ENCODE peak calls at places on chromosomes 12 and 14, in eight cellular contexts. Y is neuronal stem cell; T is OCI-LY7; O is tibial artery; B is body of pancreas; S is skeletal muscle cell; Q is CD4-positive, CD25-positive, alpha-beta regulatory T cell; X is uterus. P is an unnamed sample.

GRCh38 chr12:69405466-69405865 is 45.9 kb downstream of the YEATS4 start:
- DNase-seq in Y (no peak), S (peak; percentile 89), O (peak; percentile 33), T (no peak), B (no peak), X (peak; percentile 48), Q (no peak), P (peak; percentile 95)

GRCh38 chr14:104598039-104598438 is 6.5 kb downstream of the TMEM179 start:
- DNase-seq in Q (no peak), X (no peak), B (no peak), Y (no peak), O (no peak), S (no peak), T (no peak), P (no peak)

GRCh38 chr12:119682635-119683340 is 14.9 kb downstream of the PRKAB1 start:
- DNase-seq in O (no peak), S (no peak), Q (no peak), B (no peak), X (no peak), T (peak; percentile 48), Y (no peak), P (no peak)

GRCh38 chr14:20413785-20414117 is 450 bp upstream of the TEP1 start:
- DNase-seq in Y (no peak), S (no peak), T (peak; percentile 31), B (no peak), X (no peak), O (no peak), Q (peak; percentile 73), P (no peak)

GRCh38 chr14:100905166-100905565 is 1.6 kb upstream of the RTL1 start:
- DNase-seq in S (no peak), X (no peak), Q (no peak), B (no peak), T (no peak), O (no peak), Y (no peak), P (no peak)

GRCh38 chr12:904010-904414 is 45.5 kb downstream of the RAD52 start:
- DNase-seq in T (peak; percentile 20), X (no peak), Q (no peak), O (no peak), B (no peak), S (no peak), Y (no peak), P (no peak)

GRCh38 chr12:34605955-34606748 is 583.9 kb downstream of the ALG10 start:
- DNase-seq in O (no peak), Y (no peak), S (no peak), X (peak; percentile 3), B (no peak), Q (no peak), T (no peak), P (no peak)

GRCh38 chr12:104059963-104060362 is 4.4 kb upstream of the HCFC2 start:
- DNase-seq in Y (no peak), Q (no peak), B (no peak), S (no peak), O (no peak), T (no peak), X (no peak), P (no peak)

GRCh38 chr12:58656254-58657009 is 263.9 kb downstream of the LRIG3 start:
- DNase-seq in S (no peak), T (no peak), O (no peak), B (no peak), X (no peak), Q (no peak), Y (no peak), P (no peak)

GRCh38 chr12:69330475-69331473 is 17.4 kb upstream of the LYZ start:
- DNase-seq in S (no peak), T (peak; percentile 77), B (peak; percentile 79), Q (peak; percentile 89), X (no peak), O (no peak), Y (no peak), P (no peak)

GRCh38 chr14:30573203-30573814 is 14.4 kb downstream of the G2E3 start:
- DNase-seq in O (no peak), X (no peak), B (no peak), Q (no peak), S (peak; percentile 31), Y (no peak), T (no peak), P (no peak)

GRCh38 chr12:52236386-52237050 is 3.5 kb downstream of the KRT7 start:
- DNase-seq in Q (no peak), B (no peak), Y (no peak), S (no peak), X (no peak), O (no peak), T (no peak), P (no peak)

GRCh38 chr14:57009585-57010515 is 199.6 kb upstream of the OTX2 start:
- DNase-seq in O (no peak), B (no peak), S (no peak), Y (no peak), T (no peak), Q (no peak), X (no peak), P (no peak)

GRCh38 chr14:20986811-20987210 is 3.0 kb upstream of the METTL17 start:
- DNase-seq in B (no peak), T (no peak), O (peak; percentile 31), Y (no peak), S (peak; percentile 86), Q (no peak), X (peak; percentile 52), P (peak; percentile 85)

GRCh38 chr14:89007906-89008305 is 183.5 kb downstream of the TTC8 start:
- DNase-seq in T (no peak), Y (no peak), Q (no peak), S (no peak), B (no peak), X (no peak), O (no peak), P (no peak)

GRCh38 chr12:5254703-5255102 is 177.2 kb upstream of the NTF3 start:
- DNase-seq in O (peak; percentile 51), Y (no peak), S (no peak), Q (no peak), T (no peak), X (no peak), B (no peak), P (no peak)

GRCh38 chr12:88393017-88393767 is 187.1 kb downstream of the KITLG start:
- DNase-seq in B (no peak), O (no peak), Q (peak; percentile 24), S (no peak), T (peak; percentile 36), Y (no peak), X (no peak), P (no peak)

GRCh38 chr12:109695961-109696461 is 17.6 kb upstream of the FAM222A start:
- DNase-seq in Y (no peak), S (no peak), B (no peak), T (no peak), O (no peak), Q (no peak), X (no peak), P (no peak)

GRCh38 chr12:67111182-67111581 is 158.0 kb upstream of the CAND1 start:
- DNase-seq in O (no peak), T (no peak), X (no peak), Y (no peak), S (no peak), B (no peak), Q (no peak), P (no peak)

GRCh38 chr12:51403744-51404143 is 12.5 kb upstream of the GALNT6 start:
- DNase-seq in T (no peak), B (no peak), X (no peak), O (no peak), Y (no peak), Q (no peak), S (no peak), P (no peak)

GRCh38 chr12:122753213-122753571 is 568 bp downstream of the DENR start:
- DNase-seq in Y (no peak), T (peak; percentile 34), S (no peak), O (no peak), B (no peak), X (no peak), Q (no peak), P (no peak)

DNA sequence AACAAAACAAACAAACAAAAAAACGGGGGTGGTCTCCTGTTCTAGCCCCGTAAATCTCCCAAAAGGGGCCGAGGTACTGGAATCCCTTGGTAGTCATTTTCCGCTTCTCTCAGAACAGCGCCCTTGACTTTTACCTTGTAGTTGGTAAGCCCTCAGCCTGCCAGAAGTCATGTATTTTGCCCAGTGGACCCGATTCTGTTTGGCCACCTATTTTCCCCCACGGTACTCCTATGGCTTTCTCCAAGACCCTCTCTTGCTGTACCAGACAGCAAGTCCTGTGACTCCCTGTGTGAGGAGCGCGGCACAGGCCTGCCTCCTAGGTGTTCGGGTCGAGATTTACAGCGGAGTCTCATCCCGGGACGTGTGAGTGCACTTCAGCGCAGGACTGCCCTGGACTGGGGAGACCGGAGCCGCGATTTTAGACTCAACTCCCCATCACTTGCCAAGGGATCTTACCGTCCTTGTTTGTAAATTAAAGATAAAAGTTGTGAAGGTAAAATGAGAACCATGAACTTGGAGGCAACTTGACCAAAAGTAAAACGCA is 1.1 kb upstream of the MBD6 start:
- DNase-seq in S (no peak), X (peak; percentile 67), Q (no peak), Y (peak; percentile 57), T (no peak), O (peak; percentile 50), B (peak; percentile 51), P (no peak)
- H3K4me3 ChIP-seq in S (peak overlapping the region; percentile 47), X (peak overlapping the region; percentile 88), Q (peak overlapping the region; percentile 60), Y (no peak overlapping the region), T (peak overlapping the region; percentile 83), O (peak overlapping the region; percentile 87), B (no peak overlapping the region), P (no peak overlapping the region)

DNA sequence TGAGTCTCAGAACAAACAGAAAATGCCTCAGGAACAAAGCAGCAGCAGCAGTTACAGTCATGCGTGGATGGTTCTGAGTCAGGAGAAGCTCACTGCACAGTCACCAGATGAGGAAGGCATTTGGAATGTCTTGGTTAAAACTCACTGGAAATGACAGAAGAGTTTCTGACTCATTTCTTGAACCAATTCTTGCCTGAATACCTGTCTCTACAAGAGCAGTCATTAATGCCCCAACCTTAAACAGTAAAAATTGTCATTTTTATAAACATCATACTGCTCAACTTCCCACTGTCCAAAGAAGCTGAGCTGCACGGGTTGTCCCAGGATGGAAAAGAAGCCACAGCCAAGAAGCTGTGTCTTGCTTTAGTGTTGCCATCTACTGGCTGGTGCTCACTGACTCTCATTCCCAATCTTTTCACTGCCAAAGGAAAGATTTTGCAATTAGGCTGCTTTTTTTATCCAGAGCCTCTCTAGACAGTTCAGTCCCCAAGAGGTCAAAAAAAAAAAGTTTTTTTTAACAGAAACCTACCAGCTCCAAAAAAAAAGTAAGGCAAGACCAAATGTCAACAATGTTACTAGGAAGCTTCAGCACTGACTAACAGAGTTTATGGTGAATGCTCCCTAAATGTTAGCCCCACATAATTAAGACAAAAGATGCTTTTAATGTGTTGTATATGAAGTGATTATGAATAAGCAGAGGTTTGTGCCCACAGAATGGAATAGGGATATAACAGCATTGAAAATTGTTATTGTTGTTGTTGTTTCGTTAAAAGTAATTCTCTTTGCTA is 40.4 kb downstream of the KICS2 start:
- DNase-seq in S (peak; percentile 87), Q (no peak), O (peak; percentile 52), T (no peak), B (peak; percentile 57), X (peak; percentile 67), Y (peak; percentile 23), P (peak; percentile 89)
- H3K4me3 ChIP-seq in S (no peak overlapping the region), Q (no peak overlapping the region), O (peak overlapping the region; percentile 7), T (no peak overlapping the region), B (no peak overlapping the region), X (no peak overlapping the region), Y (no peak overlapping the region), P (peak overlapping the region; percentile 32)

GRCh38 chr14:99579077-99579836 is 24.8 kb downstream of the CCDC85C start:
- DNase-seq in Q (no peak), O (no peak), Y (no peak), B (peak; percentile 91), T (no peak), S (no peak), X (no peak), P (no peak)
- H3K4me3 ChIP-seq in Q (no peak overlapping the region), O (no peak overlapping the region), Y (no peak overlapping the region), B (no peak overlapping the region), T (no peak overlapping the region), S (no peak overlapping the region), X (no peak overlapping the region), P (no peak overlapping the region)

GRCh38 chr14:23153891-23154796 is 29.3 kb downstream of the SLC7A8 start:
- DNase-seq in O (peak; percentile 97), Y (no peak), Q (no peak), X (peak; percentile 97), T (no peak), B (peak; percentile 94), S (peak; percentile 65), P (no peak)
- H3K4me3 ChIP-seq in O (peak overlapping the region; percentile 57), Y (no peak overlapping the region), Q (no peak overlapping the region), X (peak overlapping the region; percentile 26), T (no peak overlapping the region), B (no peak overlapping the region), S (no peak overlapping the region), P (peak overlapping the region; percentile 13)